ENCODE peak calls at places on chromosomes 12 and 14, in six cellular contexts. One of them, this sample, is unnamed.

GRCh38 chr12:4168041-4168440 is 105.5 kb upstream of the CCND2 start:
- DNase-seq in left lung: no peak
- DNase-seq in naive thymus-derived CD4-positive, alpha-beta T cell: no peak
- DNase-seq in colonic mucosa: no peak
- DNase-seq in body of pancreas: no peak
- DNase-seq in epithelial cell of prostate: no peak
- DNase-seq in this sample: no peak

GRCh38 chr12:31119531-31120211 is 46.0 kb downstream of the DDX11 start:
- DNase-seq in left lung: peak
- DNase-seq in naive thymus-derived CD4-positive, alpha-beta T cell: no peak
- DNase-seq in colonic mucosa: no peak
- DNase-seq in body of pancreas: no peak
- DNase-seq in epithelial cell of prostate: no peak
- DNase-seq in this sample: no peak

GRCh38 chr12:123038486-123038885 is 58.0 kb downstream of the ARL6IP4 start:
- DNase-seq in left lung: no peak
- DNase-seq in naive thymus-derived CD4-positive, alpha-beta T cell: no peak
- DNase-seq in colonic mucosa: no peak
- DNase-seq in body of pancreas: no peak
- DNase-seq in epithelial cell of prostate: no peak
- DNase-seq in this sample: no peak

GRCh38 chr14:74616507-74616906 is 4.5 kb upstream of the LTBP2 start:
- DNase-seq in left lung: peak
- DNase-seq in naive thymus-derived CD4-positive, alpha-beta T cell: no peak
- DNase-seq in colonic mucosa: no peak
- DNase-seq in body of pancreas: no peak
- DNase-seq in epithelial cell of prostate: peak
- DNase-seq in this sample: no peak

GRCh38 chr12:66137937-66138336 is 7.4 kb upstream of the LLPH start:
- DNase-seq in left lung: no peak
- DNase-seq in naive thymus-derived CD4-positive, alpha-beta T cell: no peak
- DNase-seq in colonic mucosa: no peak
- DNase-seq in body of pancreas: no peak
- DNase-seq in epithelial cell of prostate: no peak
- DNase-seq in this sample: no peak

GRCh38 chr14:88612981-88613380 is 50.1 kb downstream of the ZC3H14 start:
- DNase-seq in left lung: no peak
- DNase-seq in naive thymus-derived CD4-positive, alpha-beta T cell: no peak
- DNase-seq in colonic mucosa: no peak
- DNase-seq in body of pancreas: no peak
- DNase-seq in epithelial cell of prostate: no peak
- DNase-seq in this sample: no peak

GRCh38 chr14:20610002-20610765 is 19.0 kb upstream of the RNASE12 start:
- DNase-seq in left lung: peak
- DNase-seq in naive thymus-derived CD4-positive, alpha-beta T cell: peak
- DNase-seq in colonic mucosa: peak
- DNase-seq in body of pancreas: peak
- DNase-seq in epithelial cell of prostate: no peak
- DNase-seq in this sample: peak

GRCh38 chr12:30329281-30329680 is 366.4 kb downstream of the IPO8 start:
- DNase-seq in left lung: no peak
- DNase-seq in naive thymus-derived CD4-positive, alpha-beta T cell: no peak
- DNase-seq in colonic mucosa: no peak
- DNase-seq in body of pancreas: no peak
- DNase-seq in epithelial cell of prostate: no peak
- DNase-seq in this sample: no peak

GRCh38 chr12:28191018-28191595 is 851 bp downstream of the CCDC91 start:
- DNase-seq in left lung: no peak
- DNase-seq in naive thymus-derived CD4-positive, alpha-beta T cell: no peak
- DNase-seq in colonic mucosa: no peak
- DNase-seq in body of pancreas: no peak
- DNase-seq in epithelial cell of prostate: no peak
- DNase-seq in this sample: no peak

GRCh38 chr12:34301251-34302130 is 279.2 kb downstream of the ALG10 start:
- DNase-seq in left lung: peak
- DNase-seq in naive thymus-derived CD4-positive, alpha-beta T cell: no peak
- DNase-seq in colonic mucosa: no peak
- DNase-seq in body of pancreas: no peak
- DNase-seq in epithelial cell of prostate: no peak
- DNase-seq in this sample: no peak

GRCh38 chr12:27261866-27262265 is 17.8 kb downstream of the STK38L start:
- DNase-seq in left lung: no peak
- DNase-seq in naive thymus-derived CD4-positive, alpha-beta T cell: no peak
- DNase-seq in colonic mucosa: no peak
- DNase-seq in body of pancreas: no peak
- DNase-seq in epithelial cell of prostate: no peak
- DNase-seq in this sample: no peak

GRCh38 chr14:49303952-49304516 is 282.1 kb downstream of the RPS29 start:
- DNase-seq in left lung: no peak
- DNase-seq in naive thymus-derived CD4-positive, alpha-beta T cell: no peak
- DNase-seq in colonic mucosa: peak
- DNase-seq in body of pancreas: no peak
- DNase-seq in epithelial cell of prostate: no peak
- DNase-seq in this sample: peak

GRCh38 chr12:34398706-34399630 is 376.7 kb downstream of the ALG10 start:
- DNase-seq in left lung: peak
- DNase-seq in naive thymus-derived CD4-positive, alpha-beta T cell: no peak
- DNase-seq in colonic mucosa: peak
- DNase-seq in body of pancreas: peak
- DNase-seq in epithelial cell of prostate: no peak
- DNase-seq in this sample: no peak

GRCh38 chr12:64544796-64545382 is 65.4 kb upstream of the RASSF3 start:
- DNase-seq in left lung: no peak
- DNase-seq in naive thymus-derived CD4-positive, alpha-beta T cell: no peak
- DNase-seq in colonic mucosa: no peak
- DNase-seq in body of pancreas: no peak
- DNase-seq in epithelial cell of prostate: no peak
- DNase-seq in this sample: no peak

GRCh38 chr12:63865448-63865847 is 20.9 kb downstream of the SRGAP1 start:
- DNase-seq in left lung: no peak
- DNase-seq in naive thymus-derived CD4-positive, alpha-beta T cell: no peak
- DNase-seq in colonic mucosa: no peak
- DNase-seq in body of pancreas: no peak
- DNase-seq in epithelial cell of prostate: no peak
- DNase-seq in this sample: no peak

GRCh38 chr12:114355389-114356088 is 50.4 kb downstream of the TBX5 start:
- DNase-seq in left lung: peak
- DNase-seq in naive thymus-derived CD4-positive, alpha-beta T cell: no peak
- DNase-seq in colonic mucosa: no peak
- DNase-seq in body of pancreas: no peak
- DNase-seq in epithelial cell of prostate: no peak
- DNase-seq in this sample: no peak

GRCh38 chr12:69396041-69396440 is 36.5 kb downstream of the YEATS4 start:
- DNase-seq in left lung: no peak
- DNase-seq in naive thymus-derived CD4-positive, alpha-beta T cell: no peak
- DNase-seq in colonic mucosa: no peak
- DNase-seq in body of pancreas: no peak
- DNase-seq in epithelial cell of prostate: no peak
- DNase-seq in this sample: no peak

GRCh38 chr12:116222358-116222757 is 55.1 kb downstream of the MED13L start:
- DNase-seq in left lung: no peak
- DNase-seq in naive thymus-derived CD4-positive, alpha-beta T cell: no peak
- DNase-seq in colonic mucosa: peak
- DNase-seq in body of pancreas: peak
- DNase-seq in epithelial cell of prostate: peak
- DNase-seq in this sample: no peak

DNA sequence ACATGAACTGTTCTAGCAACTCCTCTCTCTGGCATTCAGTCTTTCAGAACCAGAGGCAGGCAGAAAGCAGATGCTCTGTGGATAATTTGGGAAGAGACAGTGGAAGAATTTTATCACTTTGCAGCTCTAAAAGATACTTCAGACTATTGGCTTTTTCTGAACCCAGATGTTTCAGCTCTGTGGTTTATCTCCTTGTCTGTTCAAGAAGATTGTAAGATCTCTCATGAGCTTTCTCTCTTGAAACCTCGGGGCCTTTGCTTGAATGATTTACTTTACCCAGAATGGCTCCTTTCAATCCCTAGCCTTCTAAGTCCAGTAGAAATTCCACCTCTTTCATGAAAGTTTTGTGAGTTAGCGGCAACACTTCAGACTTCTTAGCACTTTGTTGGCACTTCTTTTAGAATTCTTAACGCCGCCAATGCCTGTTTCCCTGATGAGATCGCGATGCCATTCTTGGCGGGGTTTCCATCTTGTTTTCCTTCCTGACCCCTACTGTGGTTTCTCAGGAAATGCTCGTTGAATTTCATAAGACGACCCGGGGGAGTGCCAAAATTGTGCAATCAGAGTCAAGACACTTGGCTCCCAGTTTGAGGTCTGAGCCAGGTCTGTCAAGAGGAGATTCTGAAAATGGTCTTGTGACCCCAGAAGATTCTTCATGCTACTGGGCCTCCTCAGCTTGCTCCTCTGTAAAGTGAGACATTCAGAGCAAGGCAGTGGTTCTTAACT is 107.0 kb upstream of the PRICKLE1 start:
- DNase-seq in left lung: no peak
- DNase-seq in naive thymus-derived CD4-positive, alpha-beta T cell: no peak
- DNase-seq in colonic mucosa: peak
- DNase-seq in body of pancreas: peak
- DNase-seq in epithelial cell of prostate: no peak
- DNase-seq in this sample: no peak
- H3K27ac ChIP-seq in left lung: peak
- H3K27ac ChIP-seq in naive thymus-derived CD4-positive, alpha-beta T cell: no peak
- H3K27ac ChIP-seq in colonic mucosa: no peak
- H3K27ac ChIP-seq in body of pancreas: no peak
- H3K27ac ChIP-seq in epithelial cell of prostate: no peak
- H3K27ac ChIP-seq in this sample: no peak

DNA sequence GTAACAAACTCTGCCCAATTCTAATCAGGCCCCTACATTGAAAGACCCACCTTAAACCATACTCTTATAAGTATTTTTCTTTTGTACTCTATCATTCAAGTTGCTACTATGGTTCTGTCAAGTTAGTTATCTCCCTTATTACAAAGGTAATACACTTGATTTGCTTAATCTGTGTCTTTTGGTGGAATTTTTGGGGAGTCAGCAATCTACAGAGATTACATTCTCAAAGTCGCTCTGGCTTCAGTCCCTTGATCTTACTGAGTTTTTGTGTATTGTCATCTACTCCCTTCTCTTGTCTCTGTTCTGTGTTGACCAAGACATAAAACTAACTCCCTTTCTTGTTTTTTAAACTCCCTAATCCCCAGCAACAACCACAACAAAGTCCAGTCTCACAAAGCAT is 353.1 kb downstream of the LRIG3 start:
- DNase-seq in left lung: no peak
- DNase-seq in naive thymus-derived CD4-positive, alpha-beta T cell: no peak
- DNase-seq in colonic mucosa: no peak
- DNase-seq in body of pancreas: no peak
- DNase-seq in epithelial cell of prostate: no peak
- DNase-seq in this sample: no peak
- H3K27ac ChIP-seq in left lung: no peak
- H3K27ac ChIP-seq in naive thymus-derived CD4-positive, alpha-beta T cell: no peak
- H3K27ac ChIP-seq in colonic mucosa: no peak
- H3K27ac ChIP-seq in body of pancreas: no peak
- H3K27ac ChIP-seq in epithelial cell of prostate: no peak
- H3K27ac ChIP-seq in this sample: no peak

DNA sequence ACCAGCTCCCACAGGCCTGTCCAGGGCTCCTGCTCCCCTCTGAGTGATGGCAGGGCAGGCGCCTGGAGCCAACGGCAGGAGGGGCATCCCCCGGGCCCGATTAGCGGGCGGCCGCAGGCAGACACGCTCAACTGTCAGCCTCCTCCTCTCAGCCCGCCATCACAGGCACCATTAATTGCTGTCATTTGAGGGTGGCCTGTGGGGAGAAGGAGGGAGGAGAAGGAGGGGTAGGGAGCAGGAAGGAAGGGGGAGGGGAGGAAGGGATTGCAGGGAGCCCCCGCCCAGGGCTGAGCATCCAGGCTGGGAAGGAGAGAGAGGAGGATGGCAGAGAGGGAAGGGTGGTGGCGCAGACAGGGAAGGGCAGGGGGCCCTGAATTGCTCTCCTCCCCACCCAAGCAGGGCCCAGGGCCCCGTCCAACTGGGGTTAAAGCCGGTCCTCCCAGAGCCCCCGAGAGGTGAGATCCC is 36.1 kb downstream of the NCOR2 start:
- DNase-seq in left lung: peak
- DNase-seq in naive thymus-derived CD4-positive, alpha-beta T cell: no peak
- DNase-seq in colonic mucosa: no peak
- DNase-seq in body of pancreas: no peak
- DNase-seq in epithelial cell of prostate: no peak
- DNase-seq in this sample: no peak
- H3K27ac ChIP-seq in left lung: no peak
- H3K27ac ChIP-seq in naive thymus-derived CD4-positive, alpha-beta T cell: no peak
- H3K27ac ChIP-seq in colonic mucosa: no peak
- H3K27ac ChIP-seq in body of pancreas: no peak
- H3K27ac ChIP-seq in epithelial cell of prostate: no peak
- H3K27ac ChIP-seq in this sample: no peak

GRCh38 chr12:12562016-12562483 is 613 bp downstream of the DUSP16 start:
- DNase-seq in left lung: peak
- DNase-seq in naive thymus-derived CD4-positive, alpha-beta T cell: no peak
- DNase-seq in colonic mucosa: peak
- DNase-seq in body of pancreas: peak
- DNase-seq in epithelial cell of prostate: no peak
- DNase-seq in this sample: peak
- H3K27ac ChIP-seq in left lung: peak
- H3K27ac ChIP-seq in naive thymus-derived CD4-positive, alpha-beta T cell: peak
- H3K27ac ChIP-seq in colonic mucosa: peak
- H3K27ac ChIP-seq in body of pancreas: peak
- H3K27ac ChIP-seq in epithelial cell of prostate: peak
- H3K27ac ChIP-seq in this sample: peak